ENCODE peak calls at places on chromosomes 13 and 19, in seven cellular contexts. Z, I, L, B, X, M and U are unnamed samples.

GRCh38 chr19:6802336-6803035 is 30.0 kb downstream of the VAV1 start:
- DNase-seq in Z (peak), I (peak), L (peak), B (peak), X (no peak), M (no peak), U (no peak)

GRCh38 chr19:46351241-46352041 is 4.6 kb downstream of the PPP5C start:
- DNase-seq in Z (no peak), I (peak), L (peak), B (peak), X (peak), M (no peak), U (no peak)

GRCh38 chr19:1856698-1857603 is 6.4 kb downstream of the KLF16 start:
- DNase-seq in Z (peak), I (peak), L (peak), B (peak), X (no peak), M (no peak), U (peak)

GRCh38 chr13:102587916-102588315 is 8.9 kb upstream of the TPP2 start:
- DNase-seq in Z (no peak), I (no peak), L (no peak), B (no peak), X (no peak), M (no peak), U (no peak)

GRCh38 chr19:47729468-47729798 is 15.9 kb upstream of the NOP53 start:
- DNase-seq in Z (no peak), I (peak), L (peak), B (peak), X (no peak), M (no peak), U (no peak)

GRCh38 chr19:48745208-48745995 is 1.3 kb downstream of the IZUMO1 start:
- DNase-seq in Z (no peak), I (no peak), L (peak), B (peak), X (peak), M (peak), U (peak)

GRCh38 chr19:34431681-34432402 is 3.7 kb downstream of the UBA2 start:
- DNase-seq in Z (no peak), I (no peak), L (no peak), B (no peak), X (no peak), M (no peak), U (peak)

GRCh38 chr19:53927745-53928144 is 18.7 kb downstream of the CACNG7 start:
- DNase-seq in Z (no peak), I (no peak), L (peak), B (peak), X (no peak), M (no peak), U (no peak)

GRCh38 chr13:71813187-71813586 is 53.8 kb downstream of the DACH1 start:
- DNase-seq in Z (no peak), I (no peak), L (no peak), B (no peak), X (no peak), M (no peak), U (no peak)

GRCh38 chr19:19120308-19121156 is 17.7 kb downstream of the TMEM161A start:
- DNase-seq in Z (no peak), I (peak), L (peak), B (no peak), X (peak), M (no peak), U (no peak)

GRCh38 chr19:23384858-23385257 is 10.4 kb downstream of the ZNF91 start:
- DNase-seq in Z (no peak), I (no peak), L (no peak), B (no peak), X (no peak), M (no peak), U (no peak)

GRCh38 chr19:9705836-9706235 is 30.9 kb upstream of the ZNF562 start:
- DNase-seq in Z (no peak), I (no peak), L (no peak), B (no peak), X (no peak), M (no peak), U (no peak)

GRCh38 chr19:12833747-12834417 is 497 bp downstream of the RTBDN start:
- DNase-seq in Z (peak), I (peak), L (peak), B (peak), X (peak), M (peak), U (peak)

GRCh38 chr19:23273594-23274412 is 23.6 kb upstream of the ZNF724 start:
- DNase-seq in Z (peak), I (peak), L (peak), B (peak), X (peak), M (peak), U (peak)

GRCh38 chr19:14369399-14370168 is 11.7 kb upstream of the ADGRE5 start:
- DNase-seq in Z (peak), I (peak), L (no peak), B (no peak), X (no peak), M (no peak), U (no peak)

GRCh38 chr13:41722684-41723083 is 238.2 kb downstream of the VWA8 start:
- DNase-seq in Z (no peak), I (no peak), L (no peak), B (no peak), X (no peak), M (no peak), U (peak)

GRCh38 chr13:20482275-20482761 is 43.3 kb downstream of the CRYL1 start:
- DNase-seq in Z (no peak), I (no peak), L (no peak), B (no peak), X (no peak), M (no peak), U (no peak)

GRCh38 chr19:15944401-15944800 is 4.4 kb upstream of the OR10H4 start:
- DNase-seq in Z (no peak), I (no peak), L (no peak), B (no peak), X (no peak), M (no peak), U (no peak)

GRCh38 chr19:16470911-16471811 is 609 bp downstream of the EPS15L1 start:
- DNase-seq in Z (peak), I (no peak), L (peak), B (peak), X (no peak), M (peak), U (peak)

GRCh38 chr13:76386316-76386715 is 499.9 kb downstream of the KCTD12 start:
- DNase-seq in Z (no peak), I (no peak), L (no peak), B (no peak), X (no peak), M (no peak), U (no peak)

GRCh38 chr19:38729653-38730469 is 14.4 kb downstream of the CAPN12 start:
- DNase-seq in Z (peak), I (peak), L (peak), B (peak), X (peak), M (peak), U (peak)

GRCh38 chr13:20728579-20729300 is 25.2 kb downstream of the IL17D start:
- DNase-seq in Z (no peak), I (no peak), L (no peak), B (no peak), X (no peak), M (no peak), U (no peak)

GRCh38 chr19:50679177-50680125 is 30.2 kb downstream of the C19orf81 start:
- DNase-seq in Z (peak), I (peak), L (peak), B (peak), X (peak), M (peak), U (peak)

GRCh38 chr13:26482451-26483197 is 74.9 kb upstream of the WASF3 start:
- DNase-seq in Z (peak), I (no peak), L (peak), B (peak), X (peak), M (peak), U (peak)

GRCh38 chr13:93690139-93690538 is 463.5 kb downstream of the GPC6 start:
- DNase-seq in Z (no peak), I (no peak), L (no peak), B (peak), X (no peak), M (no peak), U (peak)

GRCh38 chr13:35994131-35994966 is 136.8 kb downstream of the DCLK1 start:
- DNase-seq in Z (no peak), I (no peak), L (peak), B (peak), X (no peak), M (peak), U (no peak)

GRCh38 chr13:77515785-77516184 is 19.7 kb upstream of the SCEL start:
- DNase-seq in Z (no peak), I (no peak), L (no peak), B (no peak), X (no peak), M (no peak), U (no peak)

GRCh38 chr19:40623403-40624239 is 22.5 kb downstream of the LTBP4 start:
- DNase-seq in Z (no peak), I (peak), L (peak), B (peak), X (peak), M (peak), U (peak)

GRCh38 chr13:100600915-100601314 is 12.3 kb upstream of the GGACT start:
- DNase-seq in Z (no peak), I (no peak), L (peak), B (no peak), X (no peak), M (no peak), U (peak)

GRCh38 chr13:73142091-73142490 is 83.3 kb downstream of the KLF5 start:
- DNase-seq in Z (no peak), I (no peak), L (no peak), B (no peak), X (peak), M (no peak), U (no peak)

GRCh38 chr19:45785097-45785496 is 2.8 kb upstream of the DMPK start:
- DNase-seq in Z (no peak), I (no peak), L (no peak), B (no peak), X (no peak), M (no peak), U (no peak)

GRCh38 chr13:80824231-80824630 is 483.3 kb upstream of the SPRY2 start:
- DNase-seq in Z (no peak), I (no peak), L (no peak), B (peak), X (no peak), M (no peak), U (no peak)